ENCODE peak calls at places on chromosomes 16 and 17, in seven cellular contexts. J is mucosa of descending colon; E is CD8-positive, alpha-beta T cell; V is B cell; Y is testis; X is body of pancreas; F is HFFc6. M is an unnamed sample.

GRCh38 chr16:55475919-55476318 is 3.1 kb upstream of the MMP2 start:
- DNase-seq in E (no peak), X (no peak), J (no peak), F (no peak), Y (peak), V (no peak), M (no peak)

GRCh38 chr17:27607692-27608091 is 23.3 kb upstream of the LGALS9 start:
- DNase-seq in Y (no peak), X (no peak), F (no peak), V (no peak), J (no peak), E (no peak), M (no peak)

GRCh38 chr17:4703330-4703691 is 626 bp downstream of the PELP1 start:
- DNase-seq in V (no peak), Y (no peak), X (no peak), J (no peak), E (no peak), F (no peak), M (no peak)

GRCh38 chr16:57985204-57986121 is 14.5 kb upstream of the CNGB1 start:
- DNase-seq in J (no peak), V (no peak), E (no peak), F (no peak), X (no peak), Y (no peak), M (no peak)

GRCh38 chr17:8320990-8321389 is 10.9 kb downstream of the ARHGEF15 start:
- DNase-seq in E (no peak), J (no peak), F (no peak), V (no peak), X (no peak), Y (peak), M (no peak)

GRCh38 chr16:648071-648785 is 937 bp upstream of the WDR90 start:
- DNase-seq in J (peak), E (no peak), X (peak), V (no peak), Y (peak), F (no peak), M (no peak)

GRCh38 chr17:79039171-79039570 is 15.2 kb downstream of the C1QTNF1 start:
- DNase-seq in E (no peak), V (no peak), X (no peak), F (no peak), J (no peak), Y (no peak), M (no peak)

GRCh38 chr16:75070055-75070841 is 46.3 kb downstream of the LDHD start:
- DNase-seq in F (no peak), E (no peak), X (peak), J (peak), V (no peak), Y (peak), M (no peak)

GRCh38 chr16:54284319-54284930 is 2.2 kb downstream of the IRX3 start:
- DNase-seq in V (no peak), F (no peak), Y (no peak), X (no peak), J (peak), E (no peak), M (no peak)

GRCh38 chr17:7063518-7064094 is 16.4 kb downstream of the CLEC10A start:
- DNase-seq in Y (no peak), J (no peak), X (no peak), E (no peak), F (no peak), V (no peak), M (no peak)

GRCh38 chr17:66652840-66653507 is 181.9 kb upstream of the CACNG5 start:
- DNase-seq in J (no peak), Y (no peak), F (peak), X (no peak), E (no peak), V (no peak), M (no peak)

GRCh38 chr16:67446968-67447507 is 16.1 kb downstream of the HSD11B2 start:
- DNase-seq in X (no peak), J (no peak), V (no peak), E (no peak), Y (no peak), F (no peak), M (no peak)

GRCh38 chr16:67445126-67445426 is 14.2 kb downstream of the HSD11B2 start:
- DNase-seq in V (no peak), E (no peak), J (no peak), X (no peak), F (no peak), Y (no peak), M (no peak)

GRCh38 chr16:67445441-67445912 is 14.6 kb downstream of the HSD11B2 start:
- DNase-seq in J (peak), Y (no peak), V (no peak), F (no peak), X (no peak), E (no peak), M (no peak)

GRCh38 chr16:67447508-67448076 is 16.7 kb downstream of the HSD11B2 start:
- DNase-seq in V (peak), E (peak), F (no peak), X (peak), J (peak), Y (no peak), M (no peak)

DNA sequence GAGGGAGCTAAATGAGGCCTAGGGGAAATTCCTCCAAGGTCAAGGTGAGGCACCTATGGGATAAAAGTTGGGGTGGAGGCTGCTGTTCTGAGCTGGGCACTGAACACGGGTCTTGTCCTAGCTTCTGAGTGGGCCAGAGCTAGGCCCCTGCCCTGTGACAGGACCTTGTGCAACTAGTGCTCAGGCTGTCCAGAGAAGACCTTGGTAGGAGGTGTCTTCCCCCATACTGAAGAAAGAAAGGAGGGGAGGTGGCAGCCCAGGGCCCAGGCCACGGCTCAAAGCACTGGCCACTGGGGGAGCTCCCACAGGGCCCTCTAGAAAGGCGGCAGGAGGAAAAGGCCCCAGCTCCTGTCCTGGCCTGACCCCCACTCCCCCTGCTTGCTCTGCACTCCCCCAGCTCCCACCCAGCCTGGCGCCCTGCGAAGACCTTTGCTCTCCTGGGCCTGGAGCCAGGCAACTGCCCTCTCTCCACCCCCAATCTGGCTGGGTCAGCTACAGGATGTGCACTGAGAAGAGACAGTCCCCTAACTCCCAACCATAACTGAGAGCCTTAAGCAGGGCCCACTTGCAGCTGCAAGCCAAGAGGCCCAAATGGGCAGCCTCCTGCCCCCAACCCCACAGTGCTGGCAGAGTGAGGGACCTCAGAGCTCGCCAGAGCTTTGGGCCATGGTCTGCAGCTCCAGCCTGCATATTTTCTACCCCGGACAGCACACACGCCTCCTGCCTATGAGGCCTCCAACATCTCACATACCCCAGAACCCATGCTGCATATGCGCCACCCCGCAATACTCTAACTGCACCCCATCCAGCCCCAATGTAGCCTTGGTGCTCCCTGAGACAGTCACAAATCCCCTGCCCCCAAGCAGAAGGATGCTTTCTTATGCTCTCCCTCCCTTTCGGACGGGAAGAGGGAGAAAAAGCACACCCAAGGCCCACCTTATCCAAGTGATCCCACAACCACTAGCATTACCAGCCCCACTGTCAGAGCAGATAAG is 15.3 kb downstream of the HSD11B2 start:
- DNase-seq in F (no peak), J (peak), E (no peak), X (peak), Y (peak), V (no peak), M (no peak)
- TF ChIP-seq CTCF in F (peak), J (no peak), E (no peak), X (no peak), Y (no peak), V (no peak), M (no peak)

GRCh38 chr17:16922386-16923096 is 49.4 kb downstream of the TNFRSF13B start:
- DNase-seq in Y (no peak), V (no peak), X (no peak), J (peak), E (no peak), F (no peak), M (no peak)
- TF ChIP-seq CTCF in Y (no peak), V (peak), X (no peak), J (no peak), E (no peak), F (peak), M (no peak)

GRCh38 chr17:40615295-40615988 is 32.2 kb downstream of the SMARCE1 start:
- DNase-seq in V (peak), E (peak), Y (peak), F (peak), J (peak), X (peak), M (no peak)
- TF ChIP-seq CTCF in V (peak), E (no peak), Y (no peak), F (peak), J (no peak), X (peak), M (peak)

GRCh38 chr16:89334988-89335802 is 117.7 kb downstream of the ZNF778 start:
- DNase-seq in E (no peak), J (no peak), X (no peak), V (no peak), F (no peak), Y (no peak), M (no peak)
- TF ChIP-seq CTCF in E (no peak), J (no peak), X (no peak), V (no peak), F (peak), Y (no peak), M (no peak)

GRCh38 chr16:35744716-35745115 is 2285.3 kb downstream of the TP53TG3F start:
- DNase-seq in F (peak), X (no peak), V (no peak), Y (no peak), J (no peak), E (no peak), M (no peak)
- TF ChIP-seq CTCF in F (no peak), X (no peak), V (no peak), Y (no peak), J (no peak), E (no peak), M (no peak)